ENCODE peak calls at places on chromosomes 4 and X, in six cellular contexts. T is hepatocyte, Q is left lung, S is endodermal cell, U is AG09319, E is astrocyte of the spinal cord. N is an unnamed sample.

GRCh38 chrX:103017542-103017941 is 46.4 kb downstream of the BEX1 start:
- DNase-seq in T (no peak), Q (no peak), S (no peak), U (no peak), E (no peak), N (no peak)

GRCh38 chr4:20538922-20539321 is 161.3 kb upstream of the PACRGL start:
- DNase-seq in T (no peak), Q (no peak), S (no peak), U (no peak), E (no peak), N (no peak)

GRCh38 chr4:139562067-139562684 is 6.2 kb upstream of the SETD7 start:
- DNase-seq in T (no peak), Q (no peak), S (no peak), U (no peak), E (no peak), N (no peak)

GRCh38 chr4:56448301-56448700 is 12.2 kb downstream of the PAICS start:
- DNase-seq in T (no peak), Q (no peak), S (no peak), U (no peak), E (no peak), N (no peak)

GRCh38 chr4:44996276-44996845 is 270.0 kb upstream of the GNPDA2 start:
- DNase-seq in T (no peak), Q (no peak), S (no peak), U (no peak), E (no peak), N (no peak)

GRCh38 chrX:2703991-2704369 is 12.9 kb downstream of the CD99 start:
- DNase-seq in T (no peak), Q (no peak), S (peak; percentile 67), U (no peak), E (peak; percentile 57), N (no peak)

GRCh38 chr4:36532670-36533373 is 251.4 kb downstream of the DTHD1 start:
- DNase-seq in T (no peak), Q (no peak), S (no peak), U (no peak), E (no peak), N (no peak)

GRCh38 chr4:6011686-6012085 is 6.5 kb downstream of the C4orf50 start:
- DNase-seq in T (no peak), Q (peak; percentile 77), S (peak; percentile 59), U (no peak), E (no peak), N (no peak)

GRCh38 chrX:16305187-16305586 is 137.9 kb downstream of the MAGEB17 start:
- DNase-seq in T (no peak), Q (no peak), S (no peak), U (no peak), E (no peak), N (no peak)

GRCh38 chr4:141021397-141022194 is 111.7 kb downstream of the RNF150 start:
- DNase-seq in T (no peak), Q (no peak), S (no peak), U (no peak), E (no peak), N (no peak)

GRCh38 chr4:102217775-102218174 is 127.5 kb downstream of the SLC39A8 start:
- DNase-seq in T (no peak), Q (no peak), S (no peak), U (no peak), E (no peak), N (no peak)

GRCh38 chrX:10648608-10649007 is 28.2 kb upstream of the MID1 start:
- DNase-seq in T (peak; percentile 24), Q (no peak), S (no peak), U (peak; percentile 41), E (peak; percentile 58), N (no peak)

GRCh38 chrX:108947205-108947604 is 210.8 kb upstream of the IRS4 start:
- DNase-seq in T (no peak), Q (no peak), S (no peak), U (no peak), E (no peak), N (no peak)

GRCh38 chr4:2083116-2083825 is 24.1 kb downstream of the NAT8L start:
- DNase-seq in T (no peak), Q (peak; percentile 46), S (peak; percentile 30), U (no peak), E (no peak), N (no peak)

GRCh38 chrX:72139538-72139937 is 7.8 kb upstream of the RTL5 start:
- DNase-seq in T (no peak), Q (no peak), S (no peak), U (no peak), E (no peak), N (no peak)

GRCh38 chr4:10951306-10951705 is 266.7 kb upstream of the CLNK start:
- DNase-seq in T (no peak), Q (no peak), S (no peak), U (no peak), E (no peak), N (no peak)

GRCh38 chr4:15197005-15197404 is 194.7 kb downstream of the CPEB2 start:
- DNase-seq in T (peak; percentile 35), Q (no peak), S (peak; percentile 75), U (no peak), E (peak; percentile 69), N (peak; percentile 4)

GRCh38 chr4:121340247-121340646 is 40.6 kb downstream of the QRFPR start:
- DNase-seq in T (no peak), Q (no peak), S (no peak), U (no peak), E (no peak), N (no peak)
- TF ChIP-seq CTCF in T (no peak), Q (no peak), S (no peak), U (no peak), E (no peak), N (no peak)

GRCh38 chrX:105701310-105702052 is 120.9 kb upstream of the NRK start:
- DNase-seq in T (no peak), Q (no peak), S (no peak), U (no peak), E (peak; percentile 20), N (no peak)
- TF ChIP-seq CTCF in T (peak; percentile 32), Q (no peak), S (peak; percentile 63), U (no peak), E (no peak), N (peak; percentile 50)

DNA sequence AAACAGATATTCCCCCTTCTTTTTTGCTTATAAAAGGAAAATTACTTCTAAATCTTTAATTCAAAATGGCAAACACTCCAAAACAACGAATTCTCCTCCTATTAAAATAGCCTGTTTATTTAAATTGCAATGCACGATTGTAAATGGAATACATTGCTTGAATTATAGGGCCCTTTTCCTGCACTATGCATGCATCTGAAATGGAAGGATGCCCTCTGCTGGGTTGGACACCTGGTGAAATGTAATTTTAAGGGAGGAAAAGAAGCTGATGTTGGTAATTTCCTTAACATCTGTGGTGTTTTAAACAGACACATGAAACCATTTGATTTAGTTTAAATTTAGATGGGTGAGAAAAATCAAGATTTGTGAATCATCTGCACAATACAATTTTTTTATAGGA is 72.8 kb downstream of the GRXCR1 start:
- DNase-seq in T (no peak), Q (no peak), S (no peak), U (no peak), E (no peak), N (no peak)
- TF ChIP-seq CTCF in T (peak; percentile 24), Q (no peak), S (peak; percentile 54), U (no peak), E (no peak), N (peak; percentile 46)

GRCh38 chrX:69387559-69388487 is 116.3 kb upstream of the NALF2 start:
- DNase-seq in T (peak; percentile 66), Q (no peak), S (peak; percentile 93), U (peak; percentile 14), E (peak; percentile 1), N (peak; percentile 78)
- TF ChIP-seq CTCF in T (peak; percentile 73), Q (peak; percentile 51), S (peak; percentile 88), U (peak; percentile 76), E (peak; percentile 58), N (peak; percentile 80)

GRCh38 chrX:99271641-99272040 is 1138.4 kb downstream of the PCDH19 start:
- DNase-seq in T (no peak), Q (no peak), S (peak; percentile 75), U (no peak), E (no peak), N (no peak)

DNA sequence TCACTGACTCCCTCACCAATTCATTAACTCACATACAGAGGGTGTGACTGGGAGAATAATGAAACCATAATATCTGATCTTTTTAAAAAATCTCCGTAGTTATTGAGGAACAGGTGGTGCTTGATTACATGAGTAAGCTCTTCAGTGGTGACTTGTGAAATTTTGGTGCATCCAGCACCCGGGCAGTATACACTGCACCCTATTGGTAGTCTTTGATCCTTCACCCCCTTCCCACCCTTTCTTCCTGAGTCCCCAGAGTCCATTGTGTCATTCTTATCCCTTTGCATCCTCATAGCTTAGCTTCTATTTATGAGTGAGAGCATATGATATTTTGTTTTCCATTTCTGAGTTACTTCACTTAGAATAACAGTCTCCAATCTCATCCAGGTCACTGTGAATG is 1143.8 kb downstream of the PCDH19 start:
- DNase-seq in T (no peak), Q (no peak), S (peak; percentile 55), U (no peak), E (no peak), N (no peak)
- TF ChIP-seq CTCF in T (no peak), Q (no peak), S (peak; percentile 59), U (no peak), E (no peak), N (no peak)

GRCh38 chr4:39451423-39452023 is 7.2 kb downstream of the RPL9 start:
- DNase-seq in T (no peak), Q (no peak), S (no peak), U (no peak), E (no peak), N (no peak)

GRCh38 chr4:39446483-39446841 is 12.3 kb downstream of the RPL9 start:
- DNase-seq in T (no peak), Q (no peak), S (peak; percentile 47), U (no peak), E (no peak), N (no peak)

GRCh38 chr4:39442910-39443480 is 15.7 kb downstream of the RPL9 start:
- DNase-seq in T (no peak), Q (no peak), S (no peak), U (no peak), E (no peak), N (no peak)

GRCh38 chr4:39450618-39451017 is 8.1 kb downstream of the RPL9 start:
- DNase-seq in T (no peak), Q (no peak), S (no peak), U (no peak), E (no peak), N (no peak)

GRCh38 chr4:39446842-39447573 is 11.7 kb downstream of the RPL9 start:
- DNase-seq in T (peak; percentile 73), Q (peak; percentile 90), S (peak; percentile 91), U (no peak), E (peak; percentile 57), N (no peak)
- TF ChIP-seq CTCF in T (peak; percentile 33), Q (peak; percentile 26), S (peak; percentile 65), U (peak; percentile 29), E (peak; percentile 46), N (no peak)

DNA sequence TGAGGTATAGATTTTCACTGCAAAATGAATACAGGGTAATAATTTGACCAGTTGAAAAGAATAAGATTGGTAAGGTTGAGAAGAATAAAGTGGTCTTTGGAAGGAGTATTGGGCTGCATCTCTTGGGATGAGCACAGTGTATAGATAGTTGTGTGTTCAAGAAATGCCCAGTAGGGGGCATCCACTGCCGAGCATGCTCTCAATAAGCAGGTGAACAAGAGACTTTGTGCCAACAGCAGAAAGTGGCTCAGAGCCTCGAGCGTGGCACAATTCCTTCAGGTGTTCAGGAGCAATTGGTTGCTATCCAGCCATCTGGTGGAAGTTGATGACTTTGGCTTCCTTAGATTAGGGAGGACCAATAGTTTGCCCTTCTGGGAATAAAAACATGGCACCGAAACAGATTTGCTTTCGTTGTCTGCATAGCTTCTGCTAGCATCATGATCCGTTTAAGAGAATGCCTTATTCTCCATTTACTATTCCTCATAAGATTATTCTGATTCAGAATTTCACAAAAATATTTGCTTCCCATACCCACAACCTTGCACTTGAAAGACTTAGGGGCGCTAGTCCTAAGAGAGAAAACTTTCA is 258.1 kb upstream of the NEIL3 start:
- DNase-seq in T (peak; percentile 56), Q (no peak), S (peak; percentile 76), U (no peak), E (peak; percentile 13), N (peak; percentile 9)
- TF ChIP-seq CTCF in T (peak; percentile 34), Q (peak; percentile 14), S (peak; percentile 84), U (peak; percentile 15), E (peak; percentile 19), N (peak; percentile 59)